ENCODE peak calls at places on chromosomes 16 and 17, in seven cellular contexts. C is IMR-90, H is GM23248, B is colonic mucosa, R is heart left ventricle, S is K562, U is caudate nucleus. V is an unnamed sample.

GRCh38 chr17:36493956-36494355 is 7.5 kb downstream of the ZNHIT3 start:
- DNase-seq in S (no peak), C (no peak), H (peak; percentile 39), U (no peak), R (no peak), B (no peak), V (no peak)

GRCh38 chr16:16075463-16076399 is 126.3 kb downstream of the ABCC1 start:
- DNase-seq in H (no peak), U (no peak), B (peak; percentile 24), S (no peak), R (peak; percentile 40), C (peak; percentile 41), V (no peak)

GRCh38 chr17:47731396-47731795 is 1.6 kb upstream of the TBX21 start:
- DNase-seq in U (no peak), S (no peak), R (no peak), H (no peak), C (no peak), B (no peak), V (no peak)

GRCh38 chr16:31253642-31254045 is 6.1 kb upstream of the ITGAM start:
- DNase-seq in R (peak; percentile 12), U (no peak), H (no peak), C (no peak), B (no peak), S (peak; percentile 81), V (no peak)

GRCh38 chr16:34078697-34079096 is 619.3 kb downstream of the TP53TG3F start:
- DNase-seq in U (no peak), S (no peak), R (no peak), H (no peak), B (no peak), C (peak; percentile 65), V (no peak)

GRCh38 chr16:35208001-35208935 is 1748.9 kb downstream of the TP53TG3F start:
- DNase-seq in C (no peak), H (no peak), B (no peak), S (no peak), R (no peak), U (no peak), V (no peak)

GRCh38 chr17:7014995-7015586 is 2.7 kb downstream of the RNASEK start:
- DNase-seq in H (peak; percentile 81), R (no peak), B (peak; percentile 45), S (no peak), U (no peak), C (peak; percentile 66), V (peak; percentile 83)

GRCh38 chr16:82456683-82457082 is 170.1 kb upstream of the CDH13 start:
- DNase-seq in U (no peak), C (peak; percentile 36), R (peak; percentile 10), H (peak; percentile 78), B (peak; percentile 67), S (peak; percentile 74), V (no peak)

GRCh38 chr17:3864534-3864933 is 18.5 kb upstream of the NCBP3 start:
- DNase-seq in S (no peak), U (no peak), B (no peak), H (no peak), C (no peak), R (no peak), V (no peak)

GRCh38 chr17:81173761-81174160 is 7.7 kb upstream of the AATK start:
- DNase-seq in R (no peak), S (no peak), H (peak; percentile 19), U (no peak), B (no peak), C (no peak), V (no peak)

GRCh38 chr17:2745317-2746037 is 4.0 kb downstream of the CCDC92B start:
- DNase-seq in R (no peak), S (no peak), B (no peak), H (no peak), C (no peak), U (no peak), V (no peak)

GRCh38 chr17:48489781-48490180 is 41.0 kb downstream of the HOXB1 start:
- DNase-seq in C (no peak), H (no peak), R (no peak), S (no peak), U (no peak), B (no peak), V (no peak)

GRCh38 chr16:12096162-12096781 is 119.7 kb downstream of the SNX29 start:
- DNase-seq in S (no peak), B (no peak), C (peak; percentile 43), U (no peak), H (peak; percentile 78), R (no peak), V (no peak)

GRCh38 chr17:77475012-77475976 is 334.5 kb downstream of the SEC14L1 start:
- DNase-seq in S (no peak), U (no peak), R (no peak), H (peak; percentile 90), B (no peak), C (peak; percentile 95), V (no peak)

GRCh38 chr16:77457046-77457445 is 22.2 kb upstream of the ADAMTS18 start:
- DNase-seq in U (no peak), S (no peak), B (no peak), C (no peak), R (no peak), H (no peak), V (no peak)

GRCh38 chr17:47736501-47737211 is 3.6 kb downstream of the TBX21 start:
- DNase-seq in H (no peak), R (no peak), U (no peak), S (no peak), C (no peak), B (no peak), V (no peak)

GRCh38 chr17:41917192-41917591 is 1.6 kb downstream of the ACLY start:
- DNase-seq in U (no peak), S (no peak), H (peak; percentile 92), C (peak; percentile 59), R (no peak), B (peak; percentile 29), V (no peak)

GRCh38 chr16:85027968-85028637 is 508 bp downstream of the KIAA0513 start:
- DNase-seq in B (peak; percentile 49), H (peak; percentile 39), U (no peak), C (no peak), R (no peak), S (no peak), V (no peak)

GRCh38 chr17:34780438-34780837 is 180.8 kb downstream of the CCT6B start:
- DNase-seq in S (no peak), U (no peak), H (no peak), C (no peak), B (no peak), R (no peak), V (no peak)

GRCh38 chr16:48444574-48444973 is 59.4 kb upstream of the SIAH1 start:
- DNase-seq in H (peak; percentile 96), S (no peak), B (no peak), R (peak; percentile 29), C (peak; percentile 94), U (no peak), V (no peak)

GRCh38 chr17:78715000-78715771 is 66.9 kb downstream of the CYTH1 start:
- DNase-seq in R (no peak), U (no peak), H (peak; percentile 27), S (no peak), C (no peak), B (no peak), V (no peak)

GRCh38 chr17:78197147-78197830 is 10.1 kb downstream of the AFMID start:
- DNase-seq in C (no peak), B (no peak), R (no peak), S (no peak), H (no peak), U (peak; percentile 18), V (no peak)

GRCh38 chr16:71367243-71367976 is 8.9 kb downstream of the CALB2 start:
- DNase-seq in H (peak; percentile 70), U (no peak), R (no peak), B (peak; percentile 54), C (peak; percentile 21), S (peak; percentile 79), V (no peak)

GRCh38 chr16:81388357-81388756 is 56.3 kb upstream of the CMIP start:
- DNase-seq in C (no peak), R (no peak), S (no peak), U (no peak), B (no peak), H (no peak), V (no peak)

GRCh38 chr16:84928679-84929420 is 82.5 kb downstream of the ZDHHC7 start:
- DNase-seq in R (peak; percentile 69), B (peak; percentile 75), S (peak; percentile 70), C (peak; percentile 39), U (no peak), H (peak; percentile 90), V (no peak)

DNA sequence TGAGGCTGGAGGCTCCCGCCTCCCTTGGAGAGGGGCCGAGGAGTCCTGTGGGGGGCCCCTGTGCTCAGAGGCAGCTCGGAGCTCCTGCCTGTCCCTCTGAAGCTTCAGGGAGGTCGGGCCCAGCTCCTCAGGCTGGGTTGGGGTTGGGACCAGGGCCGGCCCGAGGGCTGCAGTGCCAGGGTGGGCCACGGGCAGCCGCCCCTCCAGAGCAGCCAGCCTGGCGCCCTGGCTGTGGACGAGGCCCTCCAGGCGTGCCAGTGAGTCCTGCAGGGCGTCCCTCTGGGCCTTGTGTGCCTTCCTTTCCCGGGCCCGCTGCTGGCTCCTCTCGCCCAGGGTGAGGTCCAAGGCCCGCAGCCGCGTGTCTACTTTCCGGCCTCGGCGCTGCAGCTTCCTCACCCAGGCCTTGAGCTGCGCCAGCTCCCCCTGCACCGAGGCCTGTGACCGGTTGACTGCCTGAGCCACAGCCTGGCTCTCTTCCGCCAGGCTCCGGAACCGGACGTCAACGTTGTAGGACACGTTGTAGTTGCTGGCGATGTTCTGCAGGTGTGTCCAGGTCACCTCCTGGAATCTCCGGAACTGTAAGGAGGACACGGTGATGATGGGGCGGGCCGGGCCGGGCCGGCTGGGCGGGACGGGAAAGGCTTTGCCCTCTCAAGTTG is 1.2 kb downstream of the PTX4 start:
- DNase-seq in S (no peak), R (no peak), H (no peak), B (no peak), C (no peak), U (no peak), V (no peak)
- H3K27ac ChIP-seq in S (no peak overlapping the region), R (no peak overlapping the region), H (no peak overlapping the region), B (no peak overlapping the region), C (no peak overlapping the region), U (no peak overlapping the region), V (no peak overlapping the region)

GRCh38 chr17:49630113-49630900 is 47.6 kb downstream of the SPOP start:
- DNase-seq in B (no peak), R (no peak), U (no peak), H (no peak), C (no peak), S (no peak), V (no peak)
- H3K27ac ChIP-seq in B (no peak overlapping the region), R (no peak overlapping the region), U (no peak overlapping the region), H (no peak overlapping the region), C (no peak overlapping the region), S (no peak overlapping the region), V (no peak overlapping the region)

GRCh38 chr17:21282850-21283249 is 1.7 kb upstream of the MAP2K3 start:
- DNase-seq in R (no peak), S (no peak), C (no peak), H (no peak), U (no peak), B (no peak), V (no peak)
- H3K27ac ChIP-seq in R (peak overlapping the region; percentile 96), S (no peak overlapping the region), C (peak overlapping the region; percentile 75), H (peak overlapping the region; percentile 87), U (no peak overlapping the region), B (no peak overlapping the region), V (no peak overlapping the region)

DNA sequence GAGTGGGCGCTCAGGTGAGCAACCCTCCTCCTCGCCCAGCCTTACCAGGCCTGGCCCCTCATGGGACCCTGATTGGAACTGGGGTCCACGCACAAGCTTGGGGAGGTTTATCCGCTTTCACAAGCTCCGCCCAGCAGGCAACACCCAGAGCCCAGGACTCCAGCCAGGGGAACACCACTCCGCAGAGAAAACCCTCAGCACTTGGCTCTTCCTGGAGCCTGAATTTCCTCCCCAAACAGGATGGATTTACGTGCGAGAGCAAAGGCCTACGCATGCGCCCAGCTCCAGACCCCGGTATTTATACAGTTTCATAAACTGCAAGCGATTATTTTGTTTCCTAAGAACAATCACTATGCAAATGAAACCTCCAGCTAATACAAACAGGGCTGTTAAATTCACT is 22.9 kb downstream of the ZNF423 start:
- DNase-seq in H (peak; percentile 6), B (peak; percentile 54), U (no peak), R (peak; percentile 84), C (no peak), S (no peak), V (no peak)
- H3K27ac ChIP-seq in H (no peak overlapping the region), B (peak overlapping the region; percentile 37), U (peak overlapping the region; percentile 67), R (peak overlapping the region; percentile 83), C (no peak overlapping the region), S (no peak overlapping the region), V (no peak overlapping the region)

V was measured in naive thymus-derived CD4-positive, alpha-beta T cell.